ENCODE peak calls at places on chromosomes 11 and 22, in five cellular contexts. E, W, U, P and R are unnamed samples.

GRCh38 chr22:48254311-48254873 is 1491.9 kb downstream of the TBC1D22A start:
- DNase-seq in U (no peak), P (peak; percentile 11), E (no peak), W (peak; percentile 30), R (no peak)

GRCh38 chr11:64251986-64252837 is 882 bp downstream of the PLCB3 start:
- DNase-seq in W (peak; percentile 46), E (no peak), P (peak; percentile 57), U (peak; percentile 25), R (peak; percentile 85)

GRCh38 chr22:24419480-24419860 is 7.9 kb upstream of the ADORA2A start:
- DNase-seq in W (no peak), E (no peak), U (no peak), P (no peak), R (no peak)

GRCh38 chr22:47205081-47205491 is 442.6 kb downstream of the TBC1D22A start:
- DNase-seq in E (peak; percentile 69), U (no peak), P (no peak), W (no peak), R (no peak)

GRCh38 chr11:8533332-8533731 is 60.7 kb downstream of the STK33 start:
- DNase-seq in E (no peak), U (no peak), W (no peak), P (peak; percentile 63), R (no peak)

GRCh38 chr11:13338437-13339069 is 61.0 kb downstream of the BMAL1 start:
- DNase-seq in P (peak; percentile 44), W (no peak), U (peak; percentile 65), E (no peak), R (no peak)

GRCh38 chr11:117822031-117822521 is 2.5 kb downstream of the FXYD2 start:
- DNase-seq in U (no peak), P (peak; percentile 51), W (peak; percentile 59), E (peak; percentile 90), R (peak; percentile 71)

GRCh38 chr11:134639586-134640330 is 227.7 kb upstream of the B3GAT1 start:
- DNase-seq in W (no peak), P (peak; percentile 31), E (no peak), U (no peak), R (peak; percentile 72)

GRCh38 chr11:46327829-46328228 is 19.4 kb upstream of the DGKZ start:
- DNase-seq in P (no peak), U (no peak), W (no peak), E (no peak), R (no peak)

GRCh38 chr22:40348025-40348658 is 1.8 kb downstream of the ADSL start:
- DNase-seq in W (peak; percentile 79), E (no peak), U (peak; percentile 69), P (peak; percentile 44), R (no peak)

GRCh38 chr22:46052801-46053562 is 76.0 kb upstream of the WNT7B start:
- DNase-seq in W (peak; percentile 33), U (peak; percentile 61), E (peak; percentile 85), P (peak; percentile 38), R (peak; percentile 81)

GRCh38 chr22:25134028-25134427 is 65.6 kb upstream of the CRYBB3 start:
- DNase-seq in E (no peak), U (no peak), P (peak; percentile 50), W (no peak), R (no peak)

GRCh38 chr11:28615542-28615941 is 507.4 kb downstream of the METTL15 start:
- DNase-seq in P (no peak), E (no peak), U (no peak), W (no peak), R (no peak)

GRCh38 chr22:33023119-33023827 is 34.9 kb downstream of the SYN3 start:
- DNase-seq in W (no peak), E (no peak), P (no peak), U (no peak), R (no peak)

GRCh38 chr22:21451545-21452520 is 15.4 kb upstream of the TMEM191C start:
- DNase-seq in E (no peak), W (peak; percentile 8), P (no peak), U (no peak), R (peak; percentile 30)

GRCh38 chr11:84261707-84262106 is 975.5 kb upstream of the CCDC90B start:
- DNase-seq in P (no peak), E (no peak), W (peak; percentile 63), U (no peak), R (no peak)

GRCh38 chr22:49935561-49935960 is 17.1 kb downstream of the CRELD2 start:
- DNase-seq in W (no peak), U (peak; percentile 31), E (peak; percentile 90), P (no peak), R (no peak)

GRCh38 chr11:65586247-65586630 is 9.4 kb downstream of the KCNK7 start:
- DNase-seq in U (no peak), P (no peak), W (no peak), E (no peak), R (no peak)

GRCh38 chr11:116605543-116605942 is 167.2 kb downstream of the BUD13 start:
- DNase-seq in U (no peak), E (no peak), W (peak; percentile 44), P (peak; percentile 49), R (no peak)

GRCh38 chr22:21698430-21699329 is 32.9 kb downstream of the PPIL2 start:
- DNase-seq in E (peak; percentile 91), P (peak; percentile 98), W (peak; percentile 59), U (no peak), R (no peak)

GRCh38 chr11:2440646-2441045 is 3.7 kb downstream of the TRPM5 start:
- DNase-seq in U (no peak), E (peak; percentile 60), P (no peak), W (no peak), R (peak; percentile 64)

GRCh38 chr22:21650280-21650679 is 8.2 kb downstream of the SDF2L1 start:
- DNase-seq in P (no peak), W (no peak), E (no peak), U (no peak), R (no peak)

GRCh38 chr11:128669491-128669890 is 24.4 kb upstream of the FLI1 start:
- DNase-seq in P (no peak), W (no peak), E (no peak), U (peak; percentile 70), R (no peak)

GRCh38 chr11:7573558-7574296 is 59.9 kb downstream of the PPFIBP2 start:
- DNase-seq in U (no peak), W (no peak), P (no peak), E (no peak), R (no peak)

GRCh38 chr11:118909619-118910308 is 16.0 kb downstream of the BCL9L start:
- DNase-seq in W (no peak), E (no peak), P (peak; percentile 27), U (no peak), R (no peak)

GRCh38 chr22:36510384-36510783 is 3.5 kb upstream of the FOXRED2 start:
- DNase-seq in P (peak; percentile 24), U (peak; percentile 20), W (no peak), E (peak; percentile 49), R (no peak)

GRCh38 chr22:36507518-36508010 is 724 bp upstream of the FOXRED2 start:
- DNase-seq in W (no peak), E (peak; percentile 41), U (no peak), P (peak; percentile 66), R (no peak)

GRCh38 chr22:36510966-36511881 is 4.4 kb upstream of the FOXRED2 start:
- DNase-seq in E (peak; percentile 45), P (peak; percentile 26), W (peak; percentile 60), U (peak; percentile 58), R (no peak)

GRCh38 chr22:36505998-36506635 is 723 bp downstream of the FOXRED2 start:
- DNase-seq in U (no peak), P (no peak), E (peak; percentile 84), W (peak; percentile 29), R (no peak)

GRCh38 chr22:36506637-36507517 is at the start of gene FOXRED2:
- DNase-seq in E (peak; percentile 96), P (peak; percentile 89), W (peak; percentile 92), U (peak; percentile 81), R (peak; percentile 94)
- H3K27ac ChIP-seq in E (peak within 1 kb of the TSS; percentile 6), P (peak within 1 kb of the TSS; percentile 62), W (peak within 1 kb of the TSS; percentile 83), U (peak within 1 kb of the TSS; percentile 43), R (peak within 1 kb of the TSS; percentile 81)

DNA sequence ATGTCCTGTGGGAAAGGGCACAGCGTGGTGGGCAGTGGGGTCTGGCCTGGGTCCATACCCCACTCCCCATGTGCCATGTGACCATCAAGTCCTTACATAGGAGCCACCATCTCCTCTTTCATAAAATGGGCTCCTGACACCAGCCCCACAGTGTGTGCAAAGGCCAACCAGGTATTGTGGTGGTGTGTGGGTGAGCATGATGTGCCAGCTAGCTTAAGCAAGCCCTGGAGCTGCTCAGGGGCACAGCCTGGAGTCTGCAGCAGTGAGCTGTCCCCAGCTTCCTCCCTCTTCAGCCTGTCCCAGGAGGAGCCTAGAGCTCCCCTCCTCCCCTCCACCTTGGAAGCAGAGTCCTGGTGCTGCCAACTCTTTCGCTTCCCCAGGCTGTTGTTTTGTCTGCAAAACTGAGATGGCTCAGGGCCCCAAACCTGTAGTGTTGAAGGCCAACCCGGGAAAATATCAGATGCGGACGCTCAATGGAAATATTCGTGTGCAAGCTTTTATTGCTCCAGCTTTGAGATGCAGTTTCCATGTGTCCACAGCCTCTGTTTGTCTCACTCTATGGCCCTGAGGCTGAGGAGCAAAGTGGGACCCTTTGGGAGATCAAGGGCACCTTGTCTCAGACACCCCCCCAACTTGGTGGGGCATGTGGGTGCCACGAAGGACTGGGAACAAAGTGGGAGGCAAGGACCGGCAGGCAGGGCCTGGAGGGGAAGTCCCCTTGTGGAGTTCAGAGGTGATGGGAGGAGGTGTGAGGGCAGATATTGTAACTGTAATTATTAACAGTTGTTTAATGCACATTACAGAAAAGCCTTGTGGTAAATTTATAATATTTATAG is 92.6 kb downstream of the CTTN start:
- DNase-seq in P (no peak), W (no peak), E (peak; percentile 32), U (no peak), R (peak; percentile 33)
- H3K9me3 ChIP-seq in P (no peaks in the 10 kb centered on the region), W (no peaks in the 10 kb centered on the region), E (no peaks in the 10 kb centered on the region), U (no peaks in the 10 kb centered on the region), R (no peaks in the 10 kb centered on the region)

GRCh38 chr22:38710866-38711265 is 5.1 kb downstream of the GTPBP1 start:
- DNase-seq in E (no peak), W (no peak), U (no peak), P (no peak), R (no peak)

GRCh38 chr22:38707984-38708383 is 2.2 kb downstream of the GTPBP1 start:
- DNase-seq in W (no peak), E (no peak), U (no peak), P (no peak), R (no peak)

GRCh38 chr22:38712496-38713207 is 6.9 kb downstream of the GTPBP1 start:
- DNase-seq in W (no peak), P (no peak), E (no peak), U (no peak), R (no peak)

GRCh38 chr22:38709306-38709705 is 3.6 kb downstream of the GTPBP1 start:
- DNase-seq in P (no peak), W (no peak), E (no peak), U (no peak), R (no peak)

GRCh38 chr22:38710352-38710751 is 4.6 kb downstream of the GTPBP1 start:
- DNase-seq in U (no peak), P (no peak), E (no peak), W (no peak), R (no peak)
- H3K4me1 ChIP-seq in U (peaks cover 7% of the 10 kb centered on the region), P (peaks cover 24% of the 10 kb centered on the region), E (peaks cover 15% of the 10 kb centered on the region), W (peaks cover 25% of the 10 kb centered on the region), R (peaks cover 34% of the 10 kb centered on the region)

GRCh38 chr22:31210830-31211503 is 1.1 kb upstream of the LIMK2 start:
- DNase-seq in U (no peak), E (no peak), W (no peak), P (peak; percentile 21), R (no peak)

GRCh38 chr22:31211504-31211861 is 615 bp upstream of the LIMK2 start:
- DNase-seq in E (no peak), U (no peak), W (no peak), P (no peak), R (no peak)

GRCh38 chr22:31215018-31215535 is 3.0 kb downstream of the LIMK2 start:
- DNase-seq in W (no peak), U (no peak), E (no peak), P (no peak), R (no peak)

GRCh38 chr22:31212783-31213626 is 907 bp downstream of the LIMK2 start:
- DNase-seq in P (no peak), W (no peak), E (no peak), U (no peak), R (no peak)

GRCh38 chr22:31211862-31212730 is at the start of gene LIMK2:
- DNase-seq in E (peak; percentile 98), P (peak; percentile 97), W (peak; percentile 98), U (peak; percentile 76), R (peak; percentile 98)
- H3K27ac ChIP-seq in E (peak within 1 kb of the TSS; percentile 80), P (peak within 1 kb of the TSS; percentile 85), W (peak within 1 kb of the TSS; percentile 61), U (peak within 1 kb of the TSS; percentile 37), R (peak within 1 kb of the TSS; percentile 86)